ENCODE peak calls at places on chromosomes 13 and 19, in four cellular contexts. J is SW 1271; U is hypothalamus; Z is activated naive CD4-positive, alpha-beta T cell treated with anti-CD3 and anti-CD28 coated beads, Interleukin-2, amount 50 U/mL, for 72 hours. R is an unnamed sample.

GRCh38 chr13:114049026-114049425 is 75.2 kb upstream of the C13orf46 start:
- DNase-seq in U (no peak), Z (peak), J (no peak), R (no peak)

GRCh38 chr13:73722120-73722519 is 412.1 kb downstream of the KLF12 start:
- DNase-seq in Z (no peak), J (no peak), U (no peak), R (no peak)

GRCh38 chr13:44930907-44931676 is 58.2 kb downstream of the NUFIP1 start:
- DNase-seq in U (no peak), J (no peak), Z (no peak), R (no peak)

GRCh38 chr13:109768616-109769015 is 17.8 kb downstream of the IRS2 start:
- DNase-seq in U (no peak), Z (no peak), J (no peak), R (no peak)

GRCh38 chr13:28412981-28413380 is 81.9 kb downstream of the FLT1 start:
- DNase-seq in J (no peak), U (no peak), Z (no peak), R (no peak)

GRCh38 chr19:49368711-49369358 is 5.2 kb downstream of the DKKL1 start:
- DNase-seq in U (no peak), Z (no peak), J (no peak), R (no peak)

GRCh38 chr13:75369986-75370385 is 112.0 kb downstream of the TBC1D4 start:
- DNase-seq in U (no peak), Z (no peak), J (no peak), R (no peak)

GRCh38 chr13:22061806-22062391 is 391.0 kb downstream of the FGF9 start:
- DNase-seq in J (no peak), Z (no peak), U (no peak), R (no peak)

GRCh38 chr19:48989701-48990291 is 3.3 kb downstream of the GYS1 start:
- DNase-seq in J (no peak), U (peak), Z (no peak), R (no peak)

R was measured in central memory CD8-positive, alpha-beta T cell.